ENCODE peak calls at places on chromosome X, in five cellular contexts. Q is AG09319, I is nephron progenitor cell, U is substantia nigra, W is colonic mucosa. X is an unnamed sample.

GRCh38 chrX:40473460-40474204 is 107.1 kb upstream of the ATP6AP2 start:
- DNase-seq in Q (no peak), I (no peak), U (no peak), W (no peak), X (no peak)

GRCh38 chrX:82230013-82230412 is 1028.1 kb downstream of the SH3BGRL start:
- DNase-seq in U (no peak), Q (no peak), W (no peak), I (no peak), X (no peak)

GRCh38 chrX:48684134-48684533 is 535 bp downstream of the WAS start:
- DNase-seq in W (no peak), Q (no peak), U (no peak), I (no peak), X (no peak)

GRCh38 chrX:8783100-8784098 is 17.8 kb downstream of the FAM9A start:
- DNase-seq in Q (no peak), I (peak; percentile 14), W (peak; percentile 38), U (no peak), X (no peak)

GRCh38 chrX:106415276-106415895 is 196.4 kb upstream of the RADX start:
- DNase-seq in Q (no peak), U (no peak), W (peak; percentile 23), I (peak; percentile 8), X (no peak)

GRCh38 chrX:154321624-154322023 is 26.0 kb downstream of the TKTL1 start:
- DNase-seq in I (no peak), W (no peak), U (no peak), Q (no peak), X (peak; percentile 55)

GRCh38 chrX:44935640-44936039 is 62.7 kb downstream of the KDM6A start:
- DNase-seq in I (no peak), U (no peak), W (no peak), Q (no peak), X (no peak)

GRCh38 chrX:46040001-46040400 is 505.2 kb downstream of the ZNF674 start:
- DNase-seq in W (no peak), I (no peak), Q (no peak), U (no peak), X (no peak)

GRCh38 chrX:1093112-1093511 is 119.3 kb downstream of the CRLF2 start:
- DNase-seq in Q (no peak), W (no peak), I (no peak), U (no peak), X (no peak)

GRCh38 chrX:11944486-11944885 is 186.4 kb downstream of the MSL3 start:
- DNase-seq in W (no peak), I (peak; percentile 36), Q (no peak), U (no peak), X (peak; percentile 30)

GRCh38 chrX:108198420-108198819 is 106.8 kb downstream of the ATG4A start:
- DNase-seq in U (no peak), I (no peak), Q (no peak), W (no peak), X (no peak)

GRCh38 chrX:136318895-136319597 is 18.3 kb downstream of the ADGRG4 start:
- DNase-seq in Q (no peak), U (no peak), W (no peak), I (no peak), X (no peak)

GRCh38 chrX:70292788-70293187 is 2.9 kb downstream of the KIF4A start:
- DNase-seq in U (no peak), W (no peak), Q (no peak), I (no peak), X (no peak)

GRCh38 chrX:88940904-88941303 is 193.9 kb downstream of the CPXCR1 start:
- DNase-seq in I (no peak), Q (no peak), W (no peak), U (no peak), X (no peak)

GRCh38 chrX:9390121-9390520 is 74.7 kb upstream of the TBL1X start:
- DNase-seq in U (no peak), Q (no peak), W (no peak), I (no peak), X (no peak)

GRCh38 chrX:23786268-23786815 is 3.4 kb downstream of the SAT1 start:
- DNase-seq in I (no peak), U (no peak), W (no peak), Q (no peak), X (no peak)

GRCh38 chrX:105488731-105489130 is 268.2 kb upstream of the TEX13A start:
- DNase-seq in W (no peak), Q (no peak), I (no peak), U (no peak), X (no peak)

GRCh38 chrX:124023838-124024238 is 62.3 kb downstream of the STAG2 start:
- DNase-seq in Q (no peak), W (no peak), I (no peak), U (no peak), X (no peak)

GRCh38 chrX:153662266-153662665 is 11.3 kb downstream of the PNCK start:
- DNase-seq in W (peak; percentile 61), I (peak; percentile 63), U (no peak), Q (no peak), X (peak; percentile 61)

GRCh38 chrX:34379891-34380290 is 247.8 kb upstream of the FAM47A start:
- DNase-seq in Q (no peak), W (no peak), I (no peak), U (no peak), X (no peak)

GRCh38 chrX:13828392-13828791 is 11.5 kb upstream of the GPM6B start:
- DNase-seq in I (no peak), W (no peak), U (no peak), Q (no peak), X (no peak)

GRCh38 chrX:52031371-52031770 is 37.6 kb downstream of the MAGED4B start:
- DNase-seq in Q (no peak), W (no peak), I (no peak), U (no peak), X (no peak)

GRCh38 chrX:107205770-107206696 is at the start of the genes DNAAF6 and NUP62CL:
- DNase-seq in I (peak; percentile 82), W (peak; percentile 75), Q (no peak), U (peak; percentile 0), X (peak; percentile 44)

GRCh38 chrX:121010218-121010617 is 24.7 kb upstream of the CT47A1 start:
- DNase-seq in U (no peak), I (no peak), Q (no peak), W (no peak), X (peak; percentile 28)

GRCh38 chrX:154043003-154043402 is 23.3 kb upstream of the IRAK1 start:
- DNase-seq in W (no peak), I (no peak), Q (no peak), U (no peak), X (no peak)

X was measured in head of caudate nucleus.